ENCODE peak calls at places on chromosomes 5 and 9, in ten cellular contexts. J is activated CD8-positive, alpha-beta T cell treated with anti-CD3 and anti-CD28 coated beads, Interleukin-2, amount 10 ng/mL, durations not matched to agents 7 days and 5 days; L is GM13976; U is mucosa of gallbladder; Q is HTR-8/SVneo; A is ecto neural progenitor cell; K is heart left ventricle; M is stimulated activated CD8-positive, alpha-beta memory T cell treated with anti-CD3 and anti-CD28 coated beads, Interleukin-4, amount 100 ng/mL, for 1 hour; E is NCI-H345; W is lower lobe of right lung. D is an unnamed sample.

GRCh38 chr9:105127863-105128220 is 116.6 kb upstream of the SLC44A1 start:
- DNase-seq in J (peak), L (peak), U (no peak), Q (peak), A (no peak), K (no peak), M (no peak), E (no peak), W (no peak), D (no peak)

GRCh38 chr9:129357773-129358250 is 179.8 kb upstream of the IER5L start:
- DNase-seq in J (no peak), L (no peak), U (no peak), Q (no peak), A (no peak), K (no peak), M (no peak), E (no peak), W (no peak), D (no peak)

GRCh38 chr9:137113385-137114159 is 961 bp downstream of the DPP7 start:
- DNase-seq in J (peak), L (peak), U (no peak), Q (no peak), A (no peak), K (no peak), M (no peak), E (no peak), W (no peak), D (no peak)

GRCh38 chr9:120402741-120403542 is 177.0 kb downstream of the CDK5RAP2 start:
- DNase-seq in J (no peak), L (no peak), U (no peak), Q (peak), A (no peak), K (no peak), M (no peak), E (no peak), W (no peak), D (no peak)

GRCh38 chr5:154836225-154836624 is 14.2 kb downstream of the FAXDC2 start:
- DNase-seq in J (no peak), L (no peak), U (no peak), Q (no peak), A (no peak), K (no peak), M (no peak), E (no peak), W (no peak), D (no peak)

GRCh38 chr5:76765249-76765648 is 49.3 kb downstream of the F2R start:
- DNase-seq in J (no peak), L (no peak), U (no peak), Q (peak), A (no peak), K (no peak), M (no peak), E (no peak), W (no peak), D (no peak)

GRCh38 chr9:83307051-83307724 is 231.0 kb downstream of the FRMD3 start:
- DNase-seq in J (no peak), L (no peak), U (no peak), Q (no peak), A (no peak), K (no peak), M (no peak), E (no peak), W (no peak), D (no peak)

GRCh38 chr9:119420263-119420662 is 51.0 kb upstream of the BRINP1 start:
- DNase-seq in J (no peak), L (no peak), U (no peak), Q (no peak), A (no peak), K (no peak), M (no peak), E (no peak), W (no peak), D (no peak)

GRCh38 chr9:107711528-107711927 is 222.0 kb upstream of the KLF4 start:
- DNase-seq in J (no peak), L (no peak), U (peak), Q (peak), A (no peak), K (no peak), M (no peak), E (no peak), W (no peak), D (peak)

GRCh38 chr5:127092690-127093089 is 19.4 kb upstream of the C5orf63 start:
- DNase-seq in J (no peak), L (no peak), U (no peak), Q (peak), A (no peak), K (no peak), M (no peak), E (no peak), W (no peak), D (no peak)

GRCh38 chr9:129225815-129226214 is 47.8 kb upstream of the IER5L start:
- DNase-seq in J (peak), L (no peak), U (peak), Q (peak), A (peak), K (peak), M (no peak), E (no peak), W (peak), D (peak)